ENCODE peak calls at places on chromosomes 13 and 19, in seven cellular contexts. Q is type B pancreatic cell, G is glutamatergic neuron, X is AG09319, J is cardiac fibroblast, Z is cardiac muscle cell, L is pancreas. N is an unnamed sample.

GRCh38 chr19:45973564-45974338 is at the start of gene NOVA2:
- DNase-seq in Q (peak), G (peak), J (peak), Z (peak), X (no peak), L (peak), N (peak)

GRCh38 chr19:33894787-33895186 is 98.1 kb downstream of the KCTD15 start:
- DNase-seq in X (no peak), J (no peak), G (no peak), Q (no peak), Z (no peak), L (no peak), N (no peak)

GRCh38 chr19:18437481-18438330 is at the start of gene ISYNA1:
- DNase-seq in X (no peak), L (no peak), J (peak), Q (no peak), G (peak), Z (peak), N (no peak)

GRCh38 chr13:28423010-28423409 is 71.9 kb downstream of the FLT1 start:
- DNase-seq in X (no peak), J (no peak), L (no peak), G (no peak), Z (no peak), Q (no peak), N (peak)

GRCh38 chr19:33472696-33473624 is 48.6 kb downstream of the PEPD start:
- DNase-seq in Q (no peak), J (peak), L (no peak), X (peak), G (no peak), Z (peak), N (peak)

GRCh38 chr13:96052655-96053002 is 572 bp downstream of the UGGT2 start:
- DNase-seq in Z (peak), J (peak), L (no peak), X (peak), G (no peak), Q (no peak), N (no peak)

GRCh38 chr19:4622695-4623421 is 16.5 kb upstream of the TNFAIP8L1 start:
- DNase-seq in Z (no peak), X (no peak), L (no peak), Q (no peak), G (no peak), J (no peak), N (no peak)

GRCh38 chr19:45947926-45948325 is 25.7 kb downstream of the NOVA2 start:
- DNase-seq in G (no peak), L (no peak), Q (no peak), Z (no peak), J (no peak), X (no peak), N (no peak)

GRCh38 chr19:18645035-18645511 is 8.2 kb downstream of the KLHL26 start:
- DNase-seq in X (no peak), J (no peak), G (no peak), L (no peak), Q (no peak), Z (no peak), N (no peak)

GRCh38 chr13:106917024-106917491 is 349.1 kb upstream of the ARGLU1 start:
- DNase-seq in Z (peak), L (no peak), G (peak), J (no peak), X (no peak), Q (no peak), N (no peak)

GRCh38 chr13:62278271-62278670 is 862.6 kb upstream of the PCDH20 start:
- DNase-seq in X (no peak), G (no peak), J (no peak), Q (no peak), Z (no peak), L (no peak), N (no peak)
- TF ChIP-seq CTCF in X (no peak), G (peak), J (no peak), Q (peak), Z (no peak), L (no peak), N (no peak)

GRCh38 chr19:8529369-8530006 is 15.5 kb upstream of the ZNF414 start:
- DNase-seq in Z (no peak), J (no peak), G (no peak), X (no peak), Q (no peak), L (no peak), N (no peak)

GRCh38 chr19:8528500-8528899 is 14.5 kb upstream of the ZNF414 start:
- DNase-seq in J (no peak), L (no peak), X (no peak), Z (peak), G (no peak), Q (no peak), N (no peak)

GRCh38 chr19:8526345-8527062 is 12.5 kb upstream of the ZNF414 start:
- DNase-seq in G (peak), Q (peak), L (peak), Z (peak), J (peak), X (peak), N (peak)

GRCh38 chr19:8530061-8530679 is 16.2 kb upstream of the ZNF414 start:
- DNase-seq in J (no peak), Q (no peak), L (no peak), X (no peak), Z (no peak), G (no peak), N (no peak)

DNA sequence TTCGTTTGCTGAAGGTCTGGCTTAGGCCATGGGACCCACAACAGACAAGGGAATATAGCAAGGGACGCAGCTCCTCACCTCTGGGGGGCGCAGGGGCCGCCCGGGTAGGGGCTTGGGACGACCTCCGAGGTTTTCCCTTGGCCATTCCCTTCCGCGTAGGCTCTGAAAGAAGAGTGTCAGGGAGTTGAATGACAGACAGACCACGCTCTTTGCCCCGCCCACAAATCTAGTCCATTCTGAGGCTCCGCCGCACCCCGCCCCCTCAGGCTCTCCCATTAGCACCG is 11.4 kb upstream of the ZNF414 start:
- DNase-seq in L (no peak), G (no peak), Q (no peak), X (no peak), J (no peak), Z (no peak), N (no peak)
- TF ChIP-seq CTCF in L (no peak), G (peak), Q (peak), X (peak), J (no peak), Z (peak), N (no peak)

GRCh38 chr13:22102237-22102636 is 431.4 kb downstream of the FGF9 start:
- DNase-seq in Z (no peak), J (no peak), L (no peak), Q (no peak), G (no peak), X (no peak), N (no peak)

GRCh38 chr13:22106058-22106457 is 435.2 kb downstream of the FGF9 start:
- DNase-seq in G (no peak), Q (no peak), L (no peak), Z (no peak), J (no peak), X (no peak), N (no peak)

GRCh38 chr13:22103628-22104027 is 432.8 kb downstream of the FGF9 start:
- DNase-seq in Z (no peak), J (no peak), L (no peak), X (no peak), G (no peak), Q (no peak), N (no peak)

GRCh38 chr13:22107549-22107948 is 436.7 kb downstream of the FGF9 start:
- DNase-seq in Q (no peak), X (no peak), J (no peak), G (no peak), Z (no peak), L (no peak), N (no peak)

GRCh38 chr13:22103046-22103445 is 432.2 kb downstream of the FGF9 start:
- DNase-seq in G (no peak), X (no peak), J (no peak), Q (no peak), Z (no peak), L (no peak), N (no peak)
- TF ChIP-seq CTCF in G (no peak), X (no peak), J (no peak), Q (no peak), Z (no peak), L (no peak), N (no peak)

DNA sequence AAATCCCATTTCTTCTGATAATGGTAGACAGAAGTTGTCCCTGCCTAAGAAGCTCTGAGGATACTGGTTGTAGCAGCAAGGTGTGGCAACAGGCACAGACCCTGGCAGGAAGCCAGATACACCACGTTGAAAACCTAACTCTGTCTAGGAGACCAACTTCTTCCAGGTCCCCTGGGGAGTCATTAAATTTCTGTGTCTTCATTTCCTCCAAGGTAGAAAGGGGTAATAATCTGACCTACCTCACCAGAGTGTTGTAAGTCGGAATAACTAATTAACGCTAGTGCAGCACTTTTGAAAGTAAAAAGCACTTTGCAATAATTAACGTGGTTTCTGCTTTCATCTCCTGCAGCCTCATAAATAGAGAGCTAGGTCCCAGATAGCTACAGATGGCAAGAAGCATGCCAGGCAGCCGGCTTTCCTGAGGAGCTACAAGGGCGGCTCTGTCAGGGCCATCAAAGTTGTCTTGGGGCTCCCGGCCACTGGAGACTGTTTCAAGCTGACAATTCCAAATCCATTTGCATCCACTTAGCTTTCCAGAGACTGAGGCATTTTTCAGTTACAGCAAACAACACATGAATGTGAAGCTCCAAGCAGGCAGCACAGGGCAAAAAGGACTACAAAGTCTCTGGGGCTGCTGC is 176.2 kb downstream of the FOXO1 start:
- DNase-seq in Z (no peak), X (no peak), Q (no peak), J (no peak), G (peak), L (no peak), N (peak)
- TF ChIP-seq CTCF in Z (no peak), X (no peak), Q (no peak), J (no peak), G (no peak), L (no peak), N (no peak)

DNA sequence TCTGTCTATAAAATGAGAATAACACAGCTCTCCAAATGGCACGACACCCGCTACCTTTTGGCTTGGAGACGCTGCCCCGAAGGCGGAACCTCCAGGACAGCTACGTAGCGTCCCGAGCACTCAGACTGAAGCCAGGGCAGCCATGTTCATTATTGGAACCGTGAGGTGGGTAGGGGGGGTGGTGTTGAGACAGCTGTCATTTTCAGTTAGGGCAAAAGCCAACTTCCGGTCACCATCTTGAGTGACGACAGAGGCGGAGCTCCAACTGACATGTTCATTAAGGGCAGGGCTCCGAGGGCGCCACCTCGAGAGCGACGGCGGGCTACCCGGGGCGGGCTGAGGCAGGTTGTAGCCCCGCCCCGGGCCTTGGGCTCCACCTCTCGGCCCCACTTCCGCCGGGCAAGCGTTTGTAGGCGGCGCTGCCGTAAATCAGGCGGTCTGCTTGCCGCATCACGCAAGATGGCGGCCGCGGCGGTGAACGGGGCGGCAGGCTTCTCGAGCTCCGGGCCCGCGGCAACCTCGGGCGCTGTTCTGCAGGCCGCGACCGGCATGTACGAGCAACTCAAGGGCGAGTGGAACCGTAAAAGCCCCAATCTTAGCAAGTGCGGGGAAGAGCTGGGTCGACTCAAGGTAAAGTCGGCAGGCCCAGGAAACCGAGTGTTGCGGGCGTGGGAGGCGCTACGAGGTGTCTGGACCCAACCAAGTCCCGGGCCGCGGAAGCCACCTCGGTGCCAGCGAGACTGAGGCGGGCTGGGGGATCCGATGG is at the start of gene PSMD8:
- DNase-seq in Z (peak), X (peak), J (peak), Q (peak), G (peak), L (peak), N (peak)
- TF ChIP-seq CTCF in Z (peak), X (peak), J (no peak), Q (peak), G (no peak), L (no peak), N (no peak)

DNA sequence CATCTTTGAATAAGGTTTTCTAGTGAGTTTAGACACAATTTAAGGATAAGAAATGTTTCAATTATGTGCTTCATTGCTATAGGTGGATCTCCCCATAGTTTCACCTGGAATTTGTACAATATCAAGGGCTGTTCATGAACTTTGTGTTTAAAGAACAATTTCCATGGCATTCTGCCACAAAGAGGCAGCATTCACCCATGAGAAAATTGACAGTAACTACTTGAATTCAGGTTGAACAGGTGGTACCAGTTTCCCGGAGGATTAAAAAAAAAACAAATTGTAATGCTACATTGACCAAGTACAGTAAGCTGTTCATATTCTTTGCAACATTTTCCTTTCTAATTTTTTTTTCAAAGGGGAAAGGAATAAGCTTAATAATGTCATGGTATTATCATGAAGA is 9.1 kb downstream of the SLITRK5 start:
- DNase-seq in J (no peak), X (no peak), L (no peak), G (no peak), Q (no peak), Z (no peak), N (no peak)
- TF ChIP-seq CTCF in J (no peak), X (no peak), L (no peak), G (no peak), Q (peak), Z (no peak), N (no peak)

DNA sequence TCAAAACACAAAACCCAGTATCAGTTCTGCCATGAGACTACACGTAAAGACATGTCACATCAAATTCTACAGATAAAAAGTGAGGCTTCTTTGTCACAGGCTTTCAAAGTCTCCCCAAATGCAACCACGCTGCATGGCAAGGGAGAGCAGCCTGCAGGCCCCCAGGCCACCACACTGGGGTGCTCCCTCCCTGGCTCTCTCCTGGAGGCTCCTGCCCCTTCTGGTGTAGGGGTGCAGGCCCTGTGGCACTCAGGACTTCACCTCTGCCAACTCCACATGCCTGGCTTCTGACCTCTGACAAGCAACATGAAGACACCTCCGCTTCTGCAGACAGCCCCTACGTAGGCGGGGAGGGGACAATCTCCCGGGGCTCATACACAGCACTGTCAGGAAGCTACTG is 14.3 kb downstream of the AKAP8 start:
- DNase-seq in G (no peak), X (no peak), L (no peak), Q (no peak), Z (no peak), J (no peak), N (no peak)
- TF ChIP-seq CTCF in G (no peak), X (no peak), L (no peak), Q (no peak), Z (no peak), J (no peak), N (no peak)